ENCODE peak calls at places on chromosomes 7 and 10, in four cellular contexts. One of them, this sample, is unnamed.

GRCh38 chr7:55561756-55562155 is 10.5 kb downstream of the VOPP1 start:
- DNase-seq in H1: no peak
- DNase-seq in mesenchymal stem cell: no peak
- DNase-seq in IMR-90: no peak
- DNase-seq in this sample: no peak

GRCh38 chr10:118911361-118911760 is 118.2 kb upstream of the NANOS1 start:
- DNase-seq in H1: no peak
- DNase-seq in mesenchymal stem cell: peak
- DNase-seq in IMR-90: peak
- DNase-seq in this sample: peak

GRCh38 chr10:17233534-17233933 is 5.5 kb downstream of the VIM start:
- DNase-seq in IMR-90: no peak
- DNase-seq in H1: no peak
- DNase-seq in mesenchymal stem cell: peak
- DNase-seq in this sample: no peak

GRCh38 chr10:79331709-79332108 is 15.6 kb upstream of the PPIF start:
- DNase-seq in mesenchymal stem cell: peak
- DNase-seq in H1: no peak
- DNase-seq in IMR-90: peak
- DNase-seq in this sample: peak

GRCh38 chr10:108336836-108337235 is 1172.3 kb upstream of the SORCS1 start:
- DNase-seq in IMR-90: no peak
- DNase-seq in mesenchymal stem cell: no peak
- DNase-seq in H1: no peak
- DNase-seq in this sample: no peak

GRCh38 chr7:87874066-87874465 is 2.1 kb downstream of the SLC25A40 start:
- DNase-seq in IMR-90: no peak
- DNase-seq in mesenchymal stem cell: no peak
- DNase-seq in H1: no peak
- DNase-seq in this sample: no peak

GRCh38 chr7:47093835-47094234 is 488.1 kb downstream of the TNS3 start:
- DNase-seq in IMR-90: no peak
- DNase-seq in mesenchymal stem cell: no peak
- DNase-seq in H1: no peak
- DNase-seq in this sample: no peak

GRCh38 chr10:117664288-117664687 is 121.7 kb downstream of the EMX2 start:
- DNase-seq in mesenchymal stem cell: no peak
- DNase-seq in H1: no peak
- DNase-seq in IMR-90: no peak
- DNase-seq in this sample: no peak

GRCh38 chr7:77687747-77688144 is 8.5 kb upstream of the RSBN1L start:
- DNase-seq in IMR-90: no peak
- DNase-seq in mesenchymal stem cell: peak
- DNase-seq in H1: no peak
- DNase-seq in this sample: no peak

GRCh38 chr7:24346129-24346528 is 62.1 kb downstream of the NPY start:
- DNase-seq in mesenchymal stem cell: peak
- DNase-seq in IMR-90: no peak
- DNase-seq in H1: no peak
- DNase-seq in this sample: no peak

GRCh38 chr10:70662362-70663220 is 9.7 kb upstream of the ADAMTS14 start:
- DNase-seq in mesenchymal stem cell: peak
- DNase-seq in IMR-90: peak
- DNase-seq in H1: no peak
- DNase-seq in this sample: no peak

GRCh38 chr7:158827411-158828342 is 1.6 kb downstream of the ESYT2 start:
- DNase-seq in IMR-90: peak
- DNase-seq in H1: no peak
- DNase-seq in mesenchymal stem cell: peak
- DNase-seq in this sample: peak

GRCh38 chr7:101901661-101902491 is 84.5 kb downstream of the CUX1 start:
- DNase-seq in mesenchymal stem cell: no peak
- DNase-seq in H1: no peak
- DNase-seq in IMR-90: peak
- DNase-seq in this sample: no peak

GRCh38 chr10:110163192-110163773 is 44.1 kb upstream of the MXI1 start:
- DNase-seq in H1: no peak
- DNase-seq in IMR-90: no peak
- DNase-seq in mesenchymal stem cell: no peak
- DNase-seq in this sample: no peak

GRCh38 chr10:47260505-47261111 is 39.4 kb upstream of the GDF10 start:
- DNase-seq in H1: no peak
- DNase-seq in IMR-90: no peak
- DNase-seq in mesenchymal stem cell: no peak
- DNase-seq in this sample: no peak

GRCh38 chr7:30502470-30503251 is 2.0 kb downstream of the GGCT start:
- DNase-seq in mesenchymal stem cell: no peak
- DNase-seq in IMR-90: no peak
- DNase-seq in H1: no peak
- DNase-seq in this sample: no peak

GRCh38 chr7:140345426-140345825 is 52.9 kb downstream of the SLC37A3 start:
- DNase-seq in H1: no peak
- DNase-seq in IMR-90: no peak
- DNase-seq in mesenchymal stem cell: no peak
- DNase-seq in this sample: no peak

GRCh38 chr7:42932861-42933591 is 850 bp downstream of the MRPL32 start:
- DNase-seq in H1: no peak
- DNase-seq in IMR-90: peak
- DNase-seq in mesenchymal stem cell: peak
- DNase-seq in this sample: no peak

GRCh38 chr7:44587843-44588711 is 6.0 kb upstream of the TMED4 start:
- DNase-seq in mesenchymal stem cell: peak
- DNase-seq in H1: no peak
- DNase-seq in IMR-90: peak
- DNase-seq in this sample: peak

GRCh38 chr7:96303105-96303685 is 18.7 kb downstream of the SLC25A13 start:
- DNase-seq in mesenchymal stem cell: no peak
- DNase-seq in IMR-90: peak
- DNase-seq in H1: no peak
- DNase-seq in this sample: no peak
- H3K23ac ChIP-seq in mesenchymal stem cell: no peak
- H3K23ac ChIP-seq in IMR-90: no peak
- H3K23ac ChIP-seq in H1: no peak
- H3K23ac ChIP-seq in this sample: no peak

DNA sequence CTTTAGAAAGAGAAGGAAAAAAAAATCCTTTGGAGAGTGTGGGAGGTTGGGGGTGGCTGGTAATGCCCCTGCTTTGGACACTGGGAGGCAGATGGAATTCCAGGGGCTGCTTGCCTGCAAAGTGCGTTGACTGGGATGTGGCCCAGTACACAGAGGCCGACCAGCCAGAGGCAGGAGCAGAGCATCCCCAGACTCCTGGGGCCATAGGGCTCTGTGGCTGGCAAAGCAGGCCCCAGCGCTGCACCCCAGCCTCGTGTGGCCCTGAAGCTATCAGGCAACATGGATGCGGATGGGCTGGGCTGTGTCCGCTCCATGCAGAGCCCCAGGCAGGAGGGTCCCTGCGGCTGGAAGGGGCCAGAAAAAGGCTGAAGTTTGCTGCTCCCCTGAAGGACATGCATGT is 361.6 kb upstream of the FZD8 start:
- DNase-seq in mesenchymal stem cell: no peak
- DNase-seq in H1: no peak
- DNase-seq in IMR-90: no peak
- DNase-seq in this sample: no peak
- H3K27ac ChIP-seq in mesenchymal stem cell: no peak
- H3K27ac ChIP-seq in H1: no peak
- H3K27ac ChIP-seq in IMR-90: no peak
- H3K27ac ChIP-seq in this sample: no peak

GRCh38 chr10:58996866-58997265 is 179.6 kb upstream of the PHYHIPL start:
- DNase-seq in H1: no peak
- DNase-seq in mesenchymal stem cell: no peak
- DNase-seq in IMR-90: no peak
- DNase-seq in this sample: no peak

GRCh38 chr10:59002011-59002410 is 174.4 kb upstream of the PHYHIPL start:
- DNase-seq in H1: no peak
- DNase-seq in mesenchymal stem cell: no peak
- DNase-seq in IMR-90: no peak
- DNase-seq in this sample: peak

GRCh38 chr10:58998924-58999713 is 177.3 kb upstream of the PHYHIPL start:
- DNase-seq in H1: no peak
- DNase-seq in mesenchymal stem cell: no peak
- DNase-seq in IMR-90: no peak
- DNase-seq in this sample: no peak

GRCh38 chr10:59003203-59003602 is 173.2 kb upstream of the PHYHIPL start:
- DNase-seq in H1: no peak
- DNase-seq in mesenchymal stem cell: no peak
- DNase-seq in IMR-90: no peak
- DNase-seq in this sample: no peak

GRCh38 chr10:59000162-59000825 is 176.1 kb upstream of the PHYHIPL start:
- DNase-seq in IMR-90: no peak
- DNase-seq in mesenchymal stem cell: no peak
- DNase-seq in H1: no peak
- DNase-seq in this sample: no peak
- H4K91ac ChIP-seq in IMR-90: no peak
- H4K91ac ChIP-seq in mesenchymal stem cell: no peak
- H4K91ac ChIP-seq in H1: no peak
- H4K91ac ChIP-seq in this sample: no peak

DNA sequence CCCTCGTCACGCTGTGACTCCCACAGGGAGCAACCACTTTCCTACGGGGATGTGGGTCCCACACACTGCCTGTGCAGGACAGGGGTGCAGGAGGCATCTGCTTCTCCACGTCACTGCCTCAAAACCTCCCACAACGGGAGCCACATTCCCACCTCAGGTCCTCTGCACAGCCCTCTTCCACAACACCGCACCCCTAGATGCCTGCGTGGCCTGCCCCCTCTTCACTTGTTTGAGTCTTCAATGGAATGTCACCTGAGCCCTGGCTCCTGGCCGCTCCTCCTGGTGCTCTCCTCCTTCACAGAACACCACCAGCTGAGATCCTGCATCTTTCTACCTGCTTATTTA is 73.6 kb downstream of the MAD1L1 start:
- DNase-seq in mesenchymal stem cell: no peak
- DNase-seq in H1: no peak
- DNase-seq in IMR-90: no peak
- DNase-seq in this sample: no peak
- H3K23ac ChIP-seq in mesenchymal stem cell: no peak
- H3K23ac ChIP-seq in H1: no peak
- H3K23ac ChIP-seq in IMR-90: no peak
- H3K23ac ChIP-seq in this sample: no peak

DNA sequence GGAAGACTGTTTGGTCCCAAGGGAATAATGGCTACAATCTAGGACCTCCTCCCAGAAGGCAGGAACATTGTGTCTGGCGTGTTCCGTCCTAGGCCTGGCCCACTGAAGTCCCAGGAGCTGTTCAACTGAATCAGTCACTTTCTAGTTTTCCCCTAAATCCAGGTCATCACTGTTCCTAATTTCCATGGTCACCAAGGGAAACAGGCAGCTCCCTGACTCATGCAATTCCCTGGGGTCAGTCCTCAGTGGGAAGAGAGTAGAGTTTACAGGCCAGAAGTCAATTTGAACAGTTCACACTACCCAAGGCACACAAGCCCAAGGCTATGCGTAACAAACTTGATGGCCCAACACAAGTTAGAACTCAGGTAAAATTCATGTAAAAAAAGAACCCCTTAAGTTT is 44.0 kb downstream of the CREB3L2 start:
- DNase-seq in IMR-90: no peak
- DNase-seq in H1: no peak
- DNase-seq in mesenchymal stem cell: peak
- DNase-seq in this sample: peak
- H3K27ac ChIP-seq in IMR-90: no peak
- H3K27ac ChIP-seq in H1: no peak
- H3K27ac ChIP-seq in mesenchymal stem cell: no peak
- H3K27ac ChIP-seq in this sample: peak

This sample was measured in trophoblast cell.